ENCODE peak calls at places on chromosomes 6 and 20, in seven cellular contexts. F, P, A, H, D, C and X are unnamed samples.

GRCh38 chr20:54062812-54063280 is 7.5 kb downstream of the BCAS1 start:
- DNase-seq in P (no peak), D (no peak), A (no peak), C (no peak), F (peak; percentile 19), H (peak; percentile 14), X (peak; percentile 17)

GRCh38 chr6:3009930-3010329 is 10.2 kb downstream of the NQO2 start:
- DNase-seq in P (no peak), D (no peak), F (no peak), H (no peak), C (no peak), A (no peak), X (no peak)

GRCh38 chr20:52247548-52247947 is 56.0 kb upstream of the ZFP64 start:
- DNase-seq in A (no peak), C (no peak), P (no peak), D (no peak), F (no peak), H (no peak), X (no peak)

GRCh38 chr6:135117413-135117968 is 62.9 kb upstream of the HBS1L start:
- DNase-seq in C (no peak), P (no peak), D (no peak), H (no peak), A (no peak), F (no peak), X (no peak)

GRCh38 chr6:101003075-101003474 is 121.9 kb upstream of the ASCC3 start:
- DNase-seq in C (no peak), H (no peak), D (no peak), F (no peak), P (no peak), A (no peak), X (no peak)

GRCh38 chr20:36153754-36154695 is 515 bp upstream of the EPB41L1 start:
- DNase-seq in P (peak; percentile 64), D (no peak), C (peak; percentile 72), A (peak; percentile 91), F (no peak), H (no peak), X (no peak)

GRCh38 chr20:21096321-21097043 is 9.7 kb downstream of the LINC00237 start:
- DNase-seq in A (no peak), H (no peak), C (no peak), D (no peak), F (peak; percentile 49), P (no peak), X (no peak)

GRCh38 chr20:24837721-24838456 is 111.2 kb upstream of the CST7 start:
- DNase-seq in F (no peak), H (no peak), D (no peak), P (no peak), C (no peak), A (no peak), X (no peak)